ENCODE peak calls at places on chromosomes 5 and 9, in four cellular contexts. N is left colon, A is astrocyte, R is posterior vena cava. O is an unnamed sample.

GRCh38 chr5:31421806-31422586 is 109.9 kb downstream of the DROSHA start:
- DNase-seq in R (no peak), A (no peak), N (no peak), O (no peak)

GRCh38 chr9:5582835-5583195 is 46.1 kb upstream of the RIC1 start:
- DNase-seq in N (peak), A (peak), R (no peak), O (no peak)

GRCh38 chr5:150508021-150508640 is at the start of gene NDST1:
- DNase-seq in N (peak), A (no peak), R (no peak), O (no peak)

GRCh38 chr9:134243778-134244467 is 79.6 kb upstream of the RNU6ATAC start:
- DNase-seq in N (peak), R (no peak), A (no peak), O (peak)

GRCh38 chr5:95995947-95996489 is 34.4 kb upstream of the ELL2 start:
- DNase-seq in R (no peak), N (no peak), A (no peak), O (no peak)

GRCh38 chr5:11075010-11075860 is 314.2 kb upstream of the DAP start:
- DNase-seq in R (no peak), A (no peak), N (no peak), O (no peak)

GRCh38 chr5:3671366-3671765 is 75.7 kb downstream of the IRX1 start:
- DNase-seq in R (no peak), N (no peak), A (no peak), O (no peak)

GRCh38 chr9:91900057-91900816 is 49.8 kb downstream of the ROR2 start:
- DNase-seq in N (no peak), A (no peak), R (no peak), O (no peak)

GRCh38 chr5:143685416-143685815 is 126.5 kb upstream of the HMHB1 start:
- DNase-seq in N (no peak), A (no peak), R (no peak), O (no peak)

GRCh38 chr9:92961627-92962302 is 14.4 kb downstream of the FGD3 start:
- DNase-seq in N (no peak), A (no peak), R (no peak), O (peak)

GRCh38 chr5:177431317-177432142 is 5.1 kb downstream of the GRK6 start:
- DNase-seq in N (peak), A (no peak), R (peak), O (peak)

GRCh38 chr5:72134226-72134625 is 27.0 kb downstream of the MAP1B start:
- DNase-seq in A (peak), N (no peak), R (no peak), O (no peak)

GRCh38 chr9:16864741-16865434 is 5.6 kb downstream of the BNC2 start:
- DNase-seq in N (no peak), A (peak), R (no peak), O (no peak)

GRCh38 chr9:93996863-93997262 is 41.7 kb upstream of the BARX1 start:
- DNase-seq in N (no peak), R (no peak), A (no peak), O (no peak)

GRCh38 chr9:134218230-134218629 is 53.9 kb upstream of the RNU6ATAC start:
- DNase-seq in A (no peak), R (peak), N (no peak), O (no peak)

GRCh38 chr5:79074641-79075040 is 5.1 kb downstream of the BHMT2 start:
- DNase-seq in R (no peak), N (no peak), A (peak), O (no peak)

GRCh38 chr5:174571662-174572397 is 152.6 kb upstream of the MSX2 start:
- DNase-seq in R (no peak), N (peak), A (peak), O (peak)

GRCh38 chr5:71586052-71586940 is 844 bp upstream of the MCCC2 start:
- DNase-seq in N (no peak), A (no peak), R (no peak), O (no peak)

GRCh38 chr5:13985736-13986418 is 41.4 kb upstream of the DNAH5 start:
- DNase-seq in A (peak), N (no peak), R (no peak), O (no peak)

GRCh38 chr5:168312606-168313297 is 21.3 kb downstream of the WWC1 start:
- DNase-seq in A (no peak), R (peak), N (no peak), O (no peak)

GRCh38 chr9:109250311-109250741 is 70.5 kb downstream of the EPB41L4B start:
- DNase-seq in N (peak), R (no peak), A (no peak), O (no peak)

GRCh38 chr9:23938908-23939307 is 112.9 kb upstream of the ELAVL2 start:
- DNase-seq in N (no peak), R (no peak), A (no peak), O (no peak)

GRCh38 chr9:4517274-4517673 is 27.0 kb downstream of the SLC1A1 start:
- DNase-seq in N (no peak), A (peak), R (no peak), O (no peak)

GRCh38 chr5:144915452-144915851 is 744.8 kb downstream of the KCTD16 start:
- DNase-seq in R (no peak), A (no peak), N (no peak), O (no peak)

GRCh38 chr9:37028425-37029031 is 5.5 kb downstream of the PAX5 start:
- DNase-seq in A (no peak), R (peak), N (no peak), O (no peak)

GRCh38 chr5:78005021-78005785 is 229.1 kb upstream of the TBCA start:
- DNase-seq in N (no peak), A (peak), R (no peak), O (no peak)

GRCh38 chr9:70257991-70258691 is 637 bp upstream of the SMC5 start:
- DNase-seq in N (peak), R (peak), A (peak), O (peak)

GRCh38 chr5:159814810-159815585 is 101.3 kb upstream of the ADRA1B start:
- DNase-seq in A (peak), N (no peak), R (no peak), O (no peak)

O was measured in stomach.